ENCODE peak calls at places on chromosomes 1 and 21, in six cellular contexts. E is endothelial cell of umbilical vein, L is gastrocnemius medialis, T is suprapubic skin, P is cardiac muscle cell, G is SK-N-SH. W is an unnamed sample. For H3K9me3, the result is how much of the 10 kb centered on the place peaks cover.

GRCh38 chr1:167922611-167923074 is 8.7 kb upstream of the ADCY10 start:
- DNase-seq in E (no peak), L (no peak), T (no peak), P (no peak), G (no peak), W (no peak)

GRCh38 chr21:35646606-35647005 is 413.7 kb downstream of the SETD4 start:
- DNase-seq in E (no peak), L (no peak), T (no peak), P (no peak), G (no peak), W (no peak)

GRCh38 chr1:229114781-229115417 is 156.0 kb upstream of the RAB4A start:
- DNase-seq in E (no peak), L (no peak), T (no peak), P (peak), G (no peak), W (no peak)

GRCh38 chr1:1778827-1779675 is 781 bp upstream of the NADK start:
- DNase-seq in E (no peak), L (no peak), T (peak), P (no peak), G (no peak), W (peak)

GRCh38 chr1:17825273-17826164 is 70.4 kb downstream of the ACTL8 start:
- DNase-seq in E (no peak), L (no peak), T (peak), P (no peak), G (no peak), W (no peak)

GRCh38 chr1:204222006-204222872 is 8.5 kb upstream of the GOLT1A start:
- DNase-seq in E (no peak), L (no peak), T (no peak), P (no peak), G (no peak), W (no peak)

GRCh38 chr1:7292714-7293419 is 478.2 kb upstream of the VAMP3 start:
- DNase-seq in E (no peak), L (no peak), T (no peak), P (no peak), G (no peak), W (no peak)

GRCh38 chr1:40182956-40183710 is 21.9 kb downstream of the RLF start:
- DNase-seq in E (peak), L (no peak), T (no peak), P (peak), G (no peak), W (no peak)

GRCh38 chr21:44466351-44466954 is 11.1 kb downstream of the LRRC3 start:
- DNase-seq in E (no peak), L (no peak), T (peak), P (no peak), G (peak), W (no peak)

GRCh38 chr1:209199371-209199770 is 384.1 kb upstream of the CAMK1G start:
- DNase-seq in E (no peak), L (no peak), T (no peak), P (no peak), G (no peak), W (no peak)

GRCh38 chr1:198278922-198279321 is 122.1 kb downstream of the NEK7 start:
- DNase-seq in E (no peak), L (no peak), T (no peak), P (no peak), G (no peak), W (no peak)

GRCh38 chr21:31098576-31099005 is 60.3 kb upstream of the KRTAP19-8 start:
- DNase-seq in E (peak), L (peak), T (peak), P (peak), G (peak), W (peak)

GRCh38 chr1:54275349-54275748 is 75.4 kb downstream of the MRPL37 start:
- DNase-seq in E (peak), L (peak), T (peak), P (peak), G (no peak), W (no peak)

GRCh38 chr1:19757641-19758040 is 42.1 kb downstream of the TMCO4 start:
- DNase-seq in E (no peak), L (no peak), T (no peak), P (no peak), G (no peak), W (no peak)

GRCh38 chr1:179781962-179782361 is 38.9 kb downstream of the FAM163A start:
- DNase-seq in E (no peak), L (peak), T (no peak), P (peak), G (peak), W (peak)

GRCh38 chr1:23691499-23692307 is at the start of gene RPL11:
- DNase-seq in E (peak), L (peak), T (peak), P (peak), G (peak), W (peak)

DNA sequence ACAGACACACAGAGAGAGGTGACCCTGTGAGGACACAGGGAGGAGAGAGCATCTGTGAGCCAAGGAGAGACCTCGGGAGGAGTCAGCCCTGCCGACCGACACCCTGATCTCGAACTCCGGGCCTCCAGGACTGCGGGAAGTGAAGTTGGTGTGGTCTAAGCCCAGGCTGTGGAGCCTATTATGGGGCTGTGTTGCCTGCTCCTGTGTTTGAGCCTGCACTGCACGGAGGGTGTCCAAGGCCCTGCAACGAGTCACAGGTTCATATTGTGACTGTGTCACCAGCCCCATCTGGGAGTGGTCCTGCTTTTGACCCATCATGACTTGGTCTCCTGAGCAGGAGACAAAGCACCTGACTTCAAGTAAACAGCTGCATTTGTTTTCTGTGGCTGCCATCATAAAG is 186.0 kb upstream of the AJAP1 start:
- DNase-seq in E (no peak), L (no peak), T (no peak), P (no peak), G (no peak), W (no peak)
- H3K9me3 ChIP-seq in E (under half), L (under half), T (under half), P (under half), G (under half), W (under half)

DNA sequence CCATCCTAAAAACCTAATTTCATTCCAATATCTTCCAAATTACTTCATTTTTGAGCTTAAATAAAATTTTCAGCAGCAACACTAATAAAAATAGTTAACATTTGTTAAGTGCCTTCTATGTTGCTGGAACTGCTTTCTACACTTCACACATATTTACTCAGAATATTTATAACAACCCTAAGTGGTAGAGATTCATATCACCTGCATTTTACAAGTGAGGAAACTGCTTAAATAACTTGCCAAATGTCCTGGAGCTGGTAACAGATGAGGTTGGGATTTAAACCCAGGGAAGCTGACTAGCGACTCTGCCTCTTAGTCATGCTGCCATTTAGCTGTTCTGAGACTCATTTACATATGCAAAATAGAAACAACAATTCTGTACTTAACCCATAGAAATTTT is 86.1 kb upstream of the PBX1 start:
- DNase-seq in E (no peak), L (no peak), T (no peak), P (no peak), G (no peak), W (no peak)
- H3K9me3 ChIP-seq in E (under half), L (under half), T (under half), P (under half), G (under half), W (under half)

GRCh38 chr1:95703046-95703445 is 469.0 kb downstream of the RWDD3 start:
- DNase-seq in E (no peak), L (no peak), T (no peak), P (no peak), G (no peak), W (no peak)
- H3K9me3 ChIP-seq in E (under half), L (under half), T (under half), P (under half), G (under half), W (under half)

DNA sequence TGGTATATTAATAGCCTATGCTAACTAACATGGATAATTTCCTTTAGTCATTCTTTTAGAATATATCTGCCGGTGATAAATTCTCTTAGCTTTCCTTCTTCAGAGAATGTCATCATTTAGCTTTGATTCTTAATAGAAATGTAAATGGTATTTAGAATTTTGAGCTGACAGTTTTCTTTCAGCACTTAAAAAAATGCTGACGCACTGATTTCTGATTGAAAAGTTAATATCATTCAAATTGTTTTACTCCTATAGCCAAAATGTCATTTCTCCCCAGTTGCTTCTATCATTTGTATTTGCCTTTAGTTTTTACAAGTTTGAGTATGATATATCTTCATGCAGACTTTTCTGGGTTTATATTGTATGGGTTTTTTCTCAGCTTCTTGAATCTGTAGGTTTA is 668.0 kb downstream of the LTN1 start:
- DNase-seq in E (no peak), L (no peak), T (no peak), P (no peak), G (no peak), W (no peak)
- H3K9me3 ChIP-seq in E (under half), L (under half), T (under half), P (under half), G (under half), W (under half)

GRCh38 chr1:157315544-157315943 is 177.3 kb upstream of the ETV3 start:
- DNase-seq in E (no peak), L (no peak), T (no peak), P (no peak), G (no peak), W (no peak)

GRCh38 chr1:157314408-157314807 is 176.2 kb upstream of the ETV3 start:
- DNase-seq in E (no peak), L (no peak), T (no peak), P (no peak), G (no peak), W (no peak)

GRCh38 chr1:157325220-157325619 is 187.0 kb upstream of the ETV3 start:
- DNase-seq in E (no peak), L (no peak), T (no peak), P (no peak), G (no peak), W (no peak)

DNA sequence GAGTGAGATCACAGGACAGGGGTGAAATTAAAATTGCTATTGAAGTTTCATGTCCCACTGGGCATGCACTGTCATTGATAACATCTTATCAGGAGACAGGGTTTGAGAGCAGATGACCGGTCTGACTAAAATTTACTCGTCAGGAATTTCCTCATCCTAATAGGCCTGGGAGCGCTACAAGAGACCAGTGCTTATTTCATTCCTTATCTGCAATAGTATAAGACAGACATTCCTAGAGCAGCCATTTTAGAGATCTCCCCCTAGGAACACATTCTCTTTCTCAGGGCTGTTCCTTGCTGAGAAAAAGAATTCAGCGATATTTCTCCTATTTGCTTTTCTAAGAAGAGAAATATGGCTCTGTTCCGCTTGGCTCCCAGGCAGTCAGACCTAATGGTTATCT is 181.4 kb upstream of the ETV3 start:
- DNase-seq in E (no peak), L (no peak), T (no peak), P (no peak), G (no peak), W (no peak)
- H3K9me3 ChIP-seq in E (under half), L (under half), T (under half), P (under half), G (under half), W (under half)

DNA sequence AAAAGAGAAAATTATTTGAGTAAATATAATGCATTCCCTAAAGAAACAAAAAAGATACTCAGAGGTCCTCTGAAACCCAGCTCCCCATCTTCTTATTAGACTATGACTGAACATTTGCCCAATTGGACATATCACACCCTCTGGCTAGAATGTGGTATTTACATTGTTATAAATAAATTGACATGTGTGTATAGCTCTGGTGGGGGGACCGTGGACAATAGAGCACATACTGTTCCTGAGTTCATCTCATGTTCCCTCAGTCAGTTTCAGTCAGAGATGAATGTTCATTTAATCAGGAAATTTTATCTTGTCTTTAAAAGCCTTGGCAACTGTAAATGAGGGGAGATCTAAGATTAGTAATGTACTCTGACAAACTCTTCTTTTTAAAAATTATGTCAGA is 459.3 kb upstream of the ADAMTS5 start:
- DNase-seq in E (no peak), L (no peak), T (no peak), P (no peak), G (peak), W (no peak)
- H3K9me3 ChIP-seq in E (under half), L (under half), T (under half), P (under half), G (under half), W (under half)

GRCh38 chr1:248361111-248361715 is at the start of gene OR2T4:
- DNase-seq in E (no peak), L (no peak), T (no peak), P (no peak), G (no peak), W (no peak)

GRCh38 chr1:248359415-248359814 is 2.0 kb upstream of the OR2T4 start:
- DNase-seq in E (no peak), L (no peak), T (no peak), P (no peak), G (no peak), W (no peak)
- H3K9me3 ChIP-seq in E (under half), L (under half), T (under half), P (under half), G (under half), W (under half)

GRCh38 chr1:238960071-238960470 is 426.3 kb upstream of the CHRM3 start:
- DNase-seq in E (no peak), L (no peak), T (no peak), P (peak), G (no peak), W (no peak)

GRCh38 chr1:238954865-238955264 is 431.5 kb upstream of the CHRM3 start:
- DNase-seq in E (no peak), L (no peak), T (no peak), P (peak), G (no peak), W (no peak)

GRCh38 chr1:238953448-238953847 is 432.9 kb upstream of the CHRM3 start:
- DNase-seq in E (no peak), L (no peak), T (no peak), P (no peak), G (no peak), W (no peak)

GRCh38 chr1:238951809-238952208 is 434.6 kb upstream of the CHRM3 start:
- DNase-seq in E (no peak), L (no peak), T (no peak), P (peak), G (peak), W (peak)

GRCh38 chr1:238955934-238956333 is 430.4 kb upstream of the CHRM3 start:
- DNase-seq in E (no peak), L (no peak), T (no peak), P (no peak), G (peak), W (no peak)
- H3K9me3 ChIP-seq in E (under half), L (under half), T (under half), P (under half), G (under half), W (under half)

W was measured in colonic mucosa.